ENCODE peak calls at places on chromosome 17, in four cellular contexts. V, T, S and N are unnamed samples. For H3K9me3 and H3K4me1, the result is how much of the 10 kb centered on the place peaks cover.

GRCh38 chr17:2107050-2107449 is 52.1 kb downstream of the HIC1 start:
- DNase-seq in V (no peak), T (no peak), S (no peak), N (no peak)

GRCh38 chr17:58121925-58122324 is 26.3 kb upstream of the OR4D1 start:
- DNase-seq in V (no peak), T (no peak), S (peak), N (no peak)

GRCh38 chr17:45783593-45784292 is 377 bp upstream of the CRHR1 start:
- DNase-seq in V (peak), T (no peak), S (no peak), N (peak)

GRCh38 chr17:491086-492014 is 138.7 kb upstream of the RPH3AL start:
- DNase-seq in V (peak), T (no peak), S (peak), N (peak)

GRCh38 chr17:61465550-61466237 is 13.5 kb downstream of the TBX4 start:
- DNase-seq in V (no peak), T (no peak), S (no peak), N (no peak)

GRCh38 chr17:74773871-74774286 is 2.3 kb downstream of the NAT9 start:
- DNase-seq in V (no peak), T (no peak), S (peak), N (no peak)

GRCh38 chr17:31595076-31595475 is 203.6 kb downstream of the RAB11FIP4 start:
- DNase-seq in V (no peak), T (no peak), S (peak), N (no peak)

GRCh38 chr17:44385287-44386181 is 3.9 kb downstream of the ITGA2B start:
- DNase-seq in V (peak), T (peak), S (peak), N (peak)

GRCh38 chr17:27956601-27957445 is 63.7 kb upstream of the LYRM9 start:
- DNase-seq in V (peak), T (no peak), S (peak), N (no peak)

GRCh38 chr17:41779954-41780353 is 6.6 kb downstream of the JUP start:
- DNase-seq in V (no peak), T (no peak), S (no peak), N (no peak)

DNA sequence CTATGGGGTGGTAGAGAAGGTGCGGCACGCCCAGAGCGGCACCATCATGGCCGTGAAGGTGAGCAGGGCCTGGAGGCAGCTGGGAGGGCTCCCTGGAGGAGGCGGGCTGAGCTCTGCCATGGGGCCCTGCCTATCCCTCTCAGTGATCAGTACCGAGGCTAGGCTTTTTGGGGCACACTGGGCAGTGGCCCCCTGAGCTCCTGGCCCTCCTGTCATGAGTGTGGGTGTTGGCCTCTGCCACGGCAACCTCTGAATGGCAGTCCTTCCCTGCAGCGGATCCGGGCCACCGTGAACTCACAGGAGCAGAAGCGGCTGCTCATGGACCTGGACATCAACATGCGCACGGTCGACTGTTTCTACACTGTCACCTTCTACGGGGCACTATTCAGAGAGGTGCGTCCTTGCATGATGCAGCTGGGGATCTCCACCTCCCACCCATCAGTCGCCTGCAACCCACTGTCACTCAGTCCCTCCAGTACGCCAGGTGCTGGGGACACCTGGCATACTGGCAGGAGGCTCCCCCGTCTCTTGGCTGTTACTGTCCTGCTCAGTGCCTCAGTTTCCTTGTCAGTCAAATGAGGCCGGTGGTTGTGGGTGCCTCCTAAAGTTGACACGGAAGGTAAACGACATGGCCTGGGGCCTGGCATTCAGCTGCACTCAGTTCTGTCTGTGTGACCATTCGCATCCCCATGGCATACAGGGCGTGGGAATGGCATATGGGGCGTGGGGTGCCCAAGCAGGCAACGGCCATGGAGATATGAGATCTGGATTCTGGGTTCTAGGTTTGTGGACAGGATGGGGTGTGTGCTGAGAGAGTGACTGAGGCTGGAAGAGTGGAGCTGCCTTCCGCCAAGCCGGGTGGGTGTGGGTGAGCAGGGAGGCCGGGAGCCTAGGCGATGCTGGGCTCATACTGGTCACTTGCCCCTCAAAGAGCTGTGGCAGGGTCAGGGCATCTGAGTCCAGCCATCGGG is 16.4 kb downstream of the MAP2K3 start:
- DNase-seq in V (no peak), T (no peak), S (no peak), N (no peak)
- H3K9me3 ChIP-seq in V (under half), T (under half), S (under half), N (under half)

GRCh38 chr17:40608061-40608581 is 39.5 kb downstream of the SMARCE1 start:
- DNase-seq in V (no peak), T (no peak), S (no peak), N (no peak)

GRCh38 chr17:40606548-40607353 is 40.9 kb downstream of the SMARCE1 start:
- DNase-seq in V (no peak), T (no peak), S (no peak), N (no peak)

GRCh38 chr17:40605301-40605700 is 40.0 kb upstream of the CCR7 start:
- DNase-seq in V (no peak), T (no peak), S (no peak), N (no peak)

GRCh38 chr17:40610359-40610758 is 37.3 kb downstream of the SMARCE1 start:
- DNase-seq in V (no peak), T (no peak), S (no peak), N (no peak)

DNA sequence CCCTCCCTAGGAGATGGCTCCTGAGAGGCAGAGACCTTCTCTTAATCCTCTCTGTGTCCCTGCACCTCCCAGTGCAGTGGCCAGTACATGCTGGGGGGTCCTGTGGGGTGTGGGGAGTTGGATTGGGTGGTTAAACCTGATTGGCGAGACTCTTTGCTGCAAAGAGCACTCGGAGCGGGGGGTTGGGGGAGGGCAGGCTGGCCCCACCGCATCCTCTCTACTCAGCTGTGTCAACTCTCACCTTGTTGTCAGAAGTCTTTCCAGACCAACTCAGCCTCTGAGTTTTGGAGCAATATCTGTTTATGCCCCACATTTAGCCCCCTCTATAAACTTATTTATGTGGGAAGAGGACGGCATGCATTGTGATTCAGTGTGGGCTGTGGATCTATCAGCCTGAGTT is 40.0 kb downstream of the SMARCE1 start:
- DNase-seq in V (no peak), T (no peak), S (no peak), N (no peak)
- H3K4me1 ChIP-seq in V (under half), T (under half), S (under half), N (under half)

DNA sequence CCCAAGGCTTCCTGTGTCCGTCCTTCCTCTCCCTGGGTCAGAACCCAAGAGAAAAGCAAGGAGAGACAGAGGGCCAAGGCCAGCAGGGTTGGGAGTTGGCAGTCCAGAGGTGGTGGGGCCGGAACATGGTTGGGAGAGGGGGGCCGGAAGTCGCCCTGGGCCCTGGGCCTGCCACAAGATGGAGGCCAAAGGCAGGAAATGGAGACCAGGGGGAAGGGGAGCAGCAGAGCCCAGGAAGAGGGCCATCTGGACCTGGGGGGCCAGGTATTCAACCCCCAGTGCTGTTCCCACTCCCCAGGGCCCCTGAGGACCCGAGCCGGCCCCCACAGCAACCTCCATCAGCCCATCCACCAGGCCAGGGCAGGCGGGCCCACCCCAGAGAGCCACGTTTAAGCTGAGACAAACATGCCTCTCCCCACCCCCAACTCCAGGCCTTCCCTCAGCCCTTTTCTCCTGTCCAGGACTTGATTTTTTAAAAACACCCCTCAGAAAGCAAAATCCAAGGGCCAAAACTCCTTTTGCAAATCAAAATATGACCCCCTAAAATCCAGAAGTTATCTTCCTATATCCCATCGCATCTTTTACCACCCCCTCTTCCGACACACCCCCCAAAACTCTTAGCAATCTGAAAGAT is 4.4 kb upstream of the BCL6B start:
- DNase-seq in V (no peak), T (peak), S (peak), N (no peak)
- H3K4me3 ChIP-seq in V (no peak), T (peak), S (peak), N (no peak)

GRCh38 chr17:22273308-22273707 is 581.0 kb downstream of the KCNJ18 start:
- DNase-seq in V (no peak), T (no peak), S (no peak), N (no peak)
- H3K9me3 ChIP-seq in V (under half), T (under half), S (under half), N (under half)